ENCODE peak calls at places on chromosomes 11 and 22, in six cellular contexts. One of them, this sample, is unnamed.
A peak's percentile ranks its signal among the peaks of the same experiment; 100 is the strongest.

GRCh38 chr11:68164437-68164836 is 43.2 kb upstream of the CHKA start:
- DNase-seq in body of pancreas: no peak
- DNase-seq in HT1080: peak; percentile 60
- DNase-seq in HCT116: no peak
- DNase-seq in skeletal muscle cell: no peak
- DNase-seq in heart right ventricle: no peak
- DNase-seq in this sample: no peak

GRCh38 chr11:61163714-61164609 is 2.7 kb upstream of the VPS37C start:
- DNase-seq in body of pancreas: no peak
- DNase-seq in HT1080: no peak
- DNase-seq in HCT116: no peak
- DNase-seq in skeletal muscle cell: no peak
- DNase-seq in heart right ventricle: no peak
- DNase-seq in this sample: no peak

GRCh38 chr11:2791521-2792375 is 92.0 kb upstream of the KCNQ1OT1 start:
- DNase-seq in body of pancreas: peak; percentile 30
- DNase-seq in HT1080: no peak
- DNase-seq in HCT116: no peak
- DNase-seq in skeletal muscle cell: no peak
- DNase-seq in heart right ventricle: peak; percentile 45
- DNase-seq in this sample: no peak

GRCh38 chr11:35303596-35304392 is 115.6 kb downstream of the SLC1A2 start:
- DNase-seq in body of pancreas: peak; percentile 75
- DNase-seq in HT1080: peak; percentile 18
- DNase-seq in HCT116: no peak
- DNase-seq in skeletal muscle cell: peak; percentile 87
- DNase-seq in heart right ventricle: no peak
- DNase-seq in this sample: no peak

GRCh38 chr11:15289718-15290117 is 175.0 kb downstream of the INSC start:
- DNase-seq in body of pancreas: peak; percentile 14
- DNase-seq in HT1080: no peak
- DNase-seq in HCT116: no peak
- DNase-seq in skeletal muscle cell: no peak
- DNase-seq in heart right ventricle: no peak
- DNase-seq in this sample: no peak

GRCh38 chr11:118621071-118621815 is 13.8 kb downstream of the PHLDB1 start:
- DNase-seq in body of pancreas: peak; percentile 71
- DNase-seq in HT1080: peak; percentile 91
- DNase-seq in HCT116: peak; percentile 51
- DNase-seq in skeletal muscle cell: peak; percentile 68
- DNase-seq in heart right ventricle: peak; percentile 91
- DNase-seq in this sample: peak; percentile 84

GRCh38 chr11:77166021-77166420 is 38.0 kb downstream of the MYO7A start:
- DNase-seq in body of pancreas: no peak
- DNase-seq in HT1080: no peak
- DNase-seq in HCT116: no peak
- DNase-seq in skeletal muscle cell: no peak
- DNase-seq in heart right ventricle: no peak
- DNase-seq in this sample: no peak

GRCh38 chr22:41873391-41873790 is 40.5 kb downstream of the SREBF2 start:
- DNase-seq in body of pancreas: no peak
- DNase-seq in HT1080: no peak
- DNase-seq in HCT116: no peak
- DNase-seq in skeletal muscle cell: no peak
- DNase-seq in heart right ventricle: no peak
- DNase-seq in this sample: no peak

GRCh38 chr11:62497132-62497915 is 49.3 kb downstream of the AHNAK start:
- DNase-seq in body of pancreas: no peak
- DNase-seq in HT1080: peak; percentile 87
- DNase-seq in HCT116: peak; percentile 74
- DNase-seq in skeletal muscle cell: no peak
- DNase-seq in heart right ventricle: no peak
- DNase-seq in this sample: peak; percentile 69

This sample was measured in COLO829.